ENCODE peak calls at places on chromosomes 6 and 20, in seven cellular contexts. One of them, this sample, is unnamed.

GRCh38 chr20:36573103-36573797 is at the start of gene TGIF2:
- DNase-seq in T follicular helper cell: peak
- DNase-seq in NCI-H82: peak
- DNase-seq in T-cell: peak
- DNase-seq in AG09309: no peak
- DNase-seq in tibial artery: peak
- DNase-seq in activated CD4-positive, alpha-beta T cell treated with anti-CD3 and anti-CD28 coated beads for 4 hours: peak
- DNase-seq in this sample: peak

GRCh38 chr6:84774174-84775158 is 10.1 kb upstream of the TBX18 start:
- DNase-seq in T-cell: no peak
- DNase-seq in tibial artery: peak
- DNase-seq in NCI-H82: peak
- DNase-seq in T follicular helper cell: no peak
- DNase-seq in AG09309: no peak
- DNase-seq in activated CD4-positive, alpha-beta T cell treated with anti-CD3 and anti-CD28 coated beads for 4 hours: no peak
- DNase-seq in this sample: peak

GRCh38 chr6:169701218-169701952 is 444 bp downstream of the WDR27 start:
- DNase-seq in activated CD4-positive, alpha-beta T cell treated with anti-CD3 and anti-CD28 coated beads for 4 hours: no peak
- DNase-seq in tibial artery: peak
- DNase-seq in NCI-H82: peak
- DNase-seq in T-cell: no peak
- DNase-seq in AG09309: no peak
- DNase-seq in T follicular helper cell: no peak
- DNase-seq in this sample: no peak

GRCh38 chr6:26105109-26105730 is 18.0 kb downstream of the HFE start:
- DNase-seq in NCI-H82: no peak
- DNase-seq in tibial artery: no peak
- DNase-seq in T-cell: no peak
- DNase-seq in T follicular helper cell: no peak
- DNase-seq in activated CD4-positive, alpha-beta T cell treated with anti-CD3 and anti-CD28 coated beads for 4 hours: no peak
- DNase-seq in AG09309: no peak
- DNase-seq in this sample: no peak

GRCh38 chr6:158398252-158399024 is 86.2 kb downstream of the TULP4 start:
- DNase-seq in NCI-H82: no peak
- DNase-seq in activated CD4-positive, alpha-beta T cell treated with anti-CD3 and anti-CD28 coated beads for 4 hours: no peak
- DNase-seq in T-cell: no peak
- DNase-seq in tibial artery: no peak
- DNase-seq in T follicular helper cell: no peak
- DNase-seq in AG09309: no peak
- DNase-seq in this sample: no peak

GRCh38 chr6:126228001-126228791 is 111.7 kb upstream of the CENPW start:
- DNase-seq in T-cell: no peak
- DNase-seq in activated CD4-positive, alpha-beta T cell treated with anti-CD3 and anti-CD28 coated beads for 4 hours: no peak
- DNase-seq in T follicular helper cell: no peak
- DNase-seq in tibial artery: no peak
- DNase-seq in AG09309: no peak
- DNase-seq in NCI-H82: peak
- DNase-seq in this sample: no peak

GRCh38 chr6:24313477-24314141 is 44.2 kb downstream of the DCDC2 start:
- DNase-seq in activated CD4-positive, alpha-beta T cell treated with anti-CD3 and anti-CD28 coated beads for 4 hours: no peak
- DNase-seq in T-cell: no peak
- DNase-seq in AG09309: peak
- DNase-seq in NCI-H82: no peak
- DNase-seq in T follicular helper cell: no peak
- DNase-seq in tibial artery: no peak
- DNase-seq in this sample: peak

GRCh38 chr6:23174781-23175361 is 605.5 kb downstream of the HDGFL1 start:
- DNase-seq in tibial artery: no peak
- DNase-seq in NCI-H82: no peak
- DNase-seq in T-cell: no peak
- DNase-seq in AG09309: peak
- DNase-seq in activated CD4-positive, alpha-beta T cell treated with anti-CD3 and anti-CD28 coated beads for 4 hours: no peak
- DNase-seq in T follicular helper cell: no peak
- DNase-seq in this sample: no peak

GRCh38 chr6:336159-337114 is 44.1 kb downstream of the DUSP22 start:
- DNase-seq in AG09309: no peak
- DNase-seq in T-cell: no peak
- DNase-seq in tibial artery: peak
- DNase-seq in NCI-H82: no peak
- DNase-seq in T follicular helper cell: no peak
- DNase-seq in activated CD4-positive, alpha-beta T cell treated with anti-CD3 and anti-CD28 coated beads for 4 hours: no peak
- DNase-seq in this sample: no peak

GRCh38 chr6:96015321-96015790 is 418 bp upstream of the FUT9 start:
- DNase-seq in NCI-H82: peak
- DNase-seq in T-cell: no peak
- DNase-seq in T follicular helper cell: no peak
- DNase-seq in AG09309: no peak
- DNase-seq in activated CD4-positive, alpha-beta T cell treated with anti-CD3 and anti-CD28 coated beads for 4 hours: no peak
- DNase-seq in tibial artery: no peak
- DNase-seq in this sample: no peak

GRCh38 chr6:119653329-119653728 is 303.8 kb upstream of the MAN1A1 start:
- DNase-seq in NCI-H82: no peak
- DNase-seq in tibial artery: no peak
- DNase-seq in AG09309: no peak
- DNase-seq in T-cell: no peak
- DNase-seq in activated CD4-positive, alpha-beta T cell treated with anti-CD3 and anti-CD28 coated beads for 4 hours: no peak
- DNase-seq in T follicular helper cell: no peak
- DNase-seq in this sample: no peak

GRCh38 chr6:125868996-125869395 is 78.2 kb downstream of the NCOA7 start:
- DNase-seq in NCI-H82: peak
- DNase-seq in T-cell: no peak
- DNase-seq in tibial artery: no peak
- DNase-seq in T follicular helper cell: no peak
- DNase-seq in activated CD4-positive, alpha-beta T cell treated with anti-CD3 and anti-CD28 coated beads for 4 hours: no peak
- DNase-seq in AG09309: no peak
- DNase-seq in this sample: no peak

GRCh38 chr20:19976595-19977372 is 40.4 kb upstream of the NAA20 start:
- DNase-seq in NCI-H82: no peak
- DNase-seq in T follicular helper cell: no peak
- DNase-seq in AG09309: no peak
- DNase-seq in tibial artery: peak
- DNase-seq in T-cell: no peak
- DNase-seq in activated CD4-positive, alpha-beta T cell treated with anti-CD3 and anti-CD28 coated beads for 4 hours: no peak
- DNase-seq in this sample: peak

This sample was measured in Caco-2.